ENCODE peak calls at places on chromosome 6, in eight cellular contexts. Q, V, W, J, Z, H, G and C are unnamed samples.

GRCh38 chr6:149032599-149033405 is 284.7 kb upstream of the TAB2 start:
- DNase-seq in Q (no peak), V (peak; percentile 11), W (peak; percentile 26), J (peak; percentile 82), Z (no peak), H (peak; percentile 69), G (no peak), C (peak; percentile 21)

GRCh38 chr6:31813463-31813849 is 1.6 kb downstream of the HSPA1L start:
- DNase-seq in Q (no peak), V (no peak), W (no peak), J (no peak), Z (no peak), H (no peak), G (no peak), C (no peak)

GRCh38 chr6:5435449-5435848 is 174.1 kb downstream of the FARS2 start:
- DNase-seq in Q (no peak), V (peak; percentile 14), W (no peak), J (no peak), Z (no peak), H (peak; percentile 57), G (no peak), C (no peak)

GRCh38 chr6:44294832-44295791 is 18.0 kb downstream of the AARS2 start:
- DNase-seq in Q (no peak), V (no peak), W (no peak), J (no peak), Z (no peak), H (no peak), G (no peak), C (no peak)

GRCh38 chr6:157885211-157885788 is 62.3 kb downstream of the SNX9 start:
- DNase-seq in Q (peak; percentile 72), V (no peak), W (no peak), J (no peak), Z (no peak), H (no peak), G (no peak), C (peak; percentile 38)

GRCh38 chr6:36947570-36948351 is 6.8 kb upstream of the PI16 start:
- DNase-seq in Q (peak; percentile 25), V (peak; percentile 73), W (no peak), J (no peak), Z (peak; percentile 98), H (no peak), G (no peak), C (peak; percentile 18)

GRCh38 chr6:111938710-111939109 is 65.5 kb upstream of the FYN start:
- DNase-seq in Q (no peak), V (no peak), W (no peak), J (no peak), Z (no peak), H (no peak), G (no peak), C (no peak)

GRCh38 chr6:142945071-142945445 is at the start of gene HIVEP2:
- DNase-seq in Q (peak; percentile 83), V (peak; percentile 62), W (peak; percentile 80), J (peak; percentile 82), Z (peak; percentile 81), H (no peak), G (peak; percentile 85), C (peak; percentile 87)

GRCh38 chr6:150316936-150317335 is 51.9 kb upstream of the IYD start:
- DNase-seq in Q (no peak), V (no peak), W (no peak), J (no peak), Z (no peak), H (no peak), G (no peak), C (no peak)